ENCODE peak calls at places on chromosomes 1 and 21, in four cellular contexts. O is nephron progenitor cell, Q is tibial artery, R is fibroblast of gingiva. W is an unnamed sample.
A peak's percentile ranks its signal among the peaks of the same experiment; 100 is the strongest.

GRCh38 chr1:183467687-183468086 is 4.6 kb upstream of the SMG7 start:
- DNase-seq in R (no peak), Q (no peak), O (no peak), W (peak; percentile 18)

GRCh38 chr1:76867342-76868130 is at the start of gene ST6GALNAC5:
- DNase-seq in O (peak; percentile 55), Q (no peak), R (no peak), W (peak; percentile 47)

GRCh38 chr1:30756545-30757195 is 904 bp downstream of the LAPTM5 start:
- DNase-seq in O (no peak), Q (peak; percentile 86), R (peak; percentile 80), W (peak; percentile 73)

GRCh38 chr1:37038703-37039093 is 4.4 kb upstream of the GRIK3 start:
- DNase-seq in R (no peak), O (no peak), Q (no peak), W (no peak)

GRCh38 chr1:87208116-87208515 is 120.6 kb upstream of the LMO4 start:
- DNase-seq in R (no peak), Q (no peak), O (no peak), W (no peak)

GRCh38 chr1:26723013-26723991 is 27.5 kb downstream of the ARID1A start:
- DNase-seq in O (peak; percentile 65), R (peak; percentile 99), Q (peak; percentile 83), W (peak; percentile 99)

GRCh38 chr1:171798311-171798710 is 16.9 kb downstream of the METTL13 start:
- DNase-seq in Q (no peak), O (no peak), R (no peak), W (no peak)

GRCh38 chr1:205513774-205514173 is 9.3 kb downstream of the CDK18 start:
- DNase-seq in Q (no peak), O (no peak), R (no peak), W (no peak)

GRCh38 chr1:180343931-180344406 is 113.9 kb downstream of the LHX4 start:
- DNase-seq in R (peak; percentile 16), Q (no peak), O (no peak), W (peak; percentile 59)

GRCh38 chr1:95257758-95258157 is 23.7 kb downstream of the RWDD3 start:
- DNase-seq in Q (no peak), O (no peak), R (no peak), W (no peak)

GRCh38 chr1:2052096-2052569 is 1.9 kb downstream of the PRKCZ start:
- DNase-seq in R (no peak), Q (no peak), O (no peak), W (no peak)

GRCh38 chr1:119859647-119860046 is 36.7 kb downstream of the ADAM30 start:
- DNase-seq in Q (no peak), O (no peak), R (peak; percentile 55), W (peak; percentile 78)

GRCh38 chr1:40898434-40898900 is 36.3 kb upstream of the CITED4 start:
- DNase-seq in R (peak; percentile 27), Q (no peak), O (no peak), W (peak; percentile 70)

GRCh38 chr1:57036896-57037295 is 71.1 kb upstream of the C8B start:
- DNase-seq in R (no peak), O (no peak), Q (no peak), W (no peak)

GRCh38 chr1:239914827-239915231 is 176.9 kb upstream of the FMN2 start:
- DNase-seq in R (peak; percentile 90), O (no peak), Q (no peak), W (peak; percentile 20)

GRCh38 chr1:115507256-115507589 is 134.5 kb upstream of the VANGL1 start:
- DNase-seq in R (peak; percentile 36), Q (no peak), O (peak; percentile 20), W (peak; percentile 74)

GRCh38 chr21:45378258-45378966 is 26.6 kb upstream of the COL18A1 start:
- DNase-seq in O (no peak), Q (peak; percentile 50), R (peak; percentile 91), W (peak; percentile 45)

GRCh38 chr1:19974822-19975416 is 4.5 kb downstream of the PLA2G2A start:
- DNase-seq in R (peak; percentile 42), O (peak; percentile 24), Q (peak; percentile 69), W (peak; percentile 77)

GRCh38 chr1:232728507-232729263 is 76.5 kb upstream of the MAP10 start:
- DNase-seq in R (peak; percentile 88), Q (no peak), O (no peak), W (peak; percentile 33)

GRCh38 chr1:194338241-194338948 is 1152.0 kb upstream of the B3GALT2 start:
- DNase-seq in O (no peak), Q (no peak), R (no peak), W (no peak)

GRCh38 chr1:226029093-226029496 is 30.0 kb upstream of the SDE2 start:
- DNase-seq in R (no peak), Q (no peak), O (no peak), W (no peak)

GRCh38 chr1:66613187-66613586 is 79.2 kb downstream of the SGIP1 start:
- DNase-seq in Q (no peak), O (no peak), R (no peak), W (peak; percentile 58)

GRCh38 chr21:14383596-14384210 is 757 bp upstream of the HSPA13 start:
- DNase-seq in Q (no peak), R (peak; percentile 39), O (no peak), W (no peak)

GRCh38 chr1:55893155-55893554 is 678.0 kb upstream of the USP24 start:
- DNase-seq in O (no peak), Q (no peak), R (peak; percentile 58), W (peak; percentile 86)

GRCh38 chr1:232267092-232267836 is 362.7 kb downstream of the SIPA1L2 start:
- DNase-seq in O (no peak), Q (no peak), R (no peak), W (no peak)

GRCh38 chr1:199551967-199552565 is 475.4 kb upstream of the NR5A2 start:
- DNase-seq in O (peak; percentile 58), Q (no peak), R (peak; percentile 60), W (peak; percentile 88)

GRCh38 chr1:167518331-167518700 is at the start of gene CD247:
- DNase-seq in O (no peak), Q (no peak), R (no peak), W (no peak)

GRCh38 chr1:225447649-225448048 is 19.8 kb upstream of the LBR start:
- DNase-seq in Q (peak; percentile 92), O (no peak), R (peak; percentile 31), W (peak; percentile 47)

GRCh38 chr21:38798081-38798480 is 7.6 kb upstream of the ETS2 start:
- DNase-seq in R (no peak), O (no peak), Q (no peak), W (no peak)

GRCh38 chr1:56788102-56788501 is 31.1 kb downstream of the FYB2 start:
- DNase-seq in Q (no peak), O (no peak), R (no peak), W (no peak)

GRCh38 chr21:16438761-16439160 is 709.0 kb downstream of the USP25 start:
- DNase-seq in Q (no peak), O (no peak), R (no peak), W (peak; percentile 23)

GRCh38 chr21:38352536-38353219 is 95.9 kb downstream of the KCNJ15 start:
- DNase-seq in O (peak; percentile 69), Q (peak; percentile 85), R (peak; percentile 55), W (peak; percentile 82)

GRCh38 chr1:236685917-236686814 is at the start of gene ACTN2:
- DNase-seq in Q (peak; percentile 81), O (peak; percentile 81), R (no peak), W (peak; percentile 15)